ENCODE peak calls at places on chromosome 1, in seven cellular contexts. Y is activated T-helper 2 cell treated with anti-CD3 and anti-CD28 coated beads, Interferon-gamma antibody, Interleukin-2, Interleukin-4, amounts not matched to agents 10 μg/mL and 5 μg/mL and 100 μg/mL, durations not matched to agents 14 hours and 24 hours and 36 hours; Q is fibroblast of gingiva; T is A549; M is T follicular helper cell; Z is T-cell; J is astrocyte of the spinal cord. N is an unnamed sample.

GRCh38 chr1:14765773-14766172 is 167.3 kb downstream of the KAZN start:
- DNase-seq in Y (no peak), Q (no peak), T (peak), M (no peak), Z (no peak), J (no peak), N (no peak)

GRCh38 chr1:51442198-51442597 is 76.9 kb downstream of the EPS15 start:
- DNase-seq in Y (no peak), Q (no peak), T (no peak), M (no peak), Z (no peak), J (no peak), N (no peak)

GRCh38 chr1:88708011-88708410 is 23.9 kb downstream of the PKN2 start:
- DNase-seq in Y (no peak), Q (no peak), T (no peak), M (no peak), Z (no peak), J (no peak), N (no peak)

GRCh38 chr1:59179673-59180072 is 117.2 kb upstream of the FGGY start:
- DNase-seq in Y (no peak), Q (no peak), T (no peak), M (no peak), Z (no peak), J (no peak), N (no peak)

GRCh38 chr1:26733982-26734381 is 38.2 kb downstream of the ARID1A start:
- DNase-seq in Y (no peak), Q (peak), T (no peak), M (no peak), Z (no peak), J (peak), N (no peak)

GRCh38 chr1:2124446-2125198 is 70.0 kb downstream of the FAAP20 start:
- DNase-seq in Y (no peak), Q (no peak), T (no peak), M (no peak), Z (no peak), J (no peak), N (no peak)

GRCh38 chr1:116434849-116435248 is 61.8 kb downstream of the ATP1A1 start:
- DNase-seq in Y (no peak), Q (no peak), T (no peak), M (no peak), Z (no peak), J (no peak), N (no peak)

GRCh38 chr1:28267633-28268032 is 8.3 kb downstream of the SESN2 start:
- DNase-seq in Y (no peak), Q (no peak), T (no peak), M (no peak), Z (no peak), J (no peak), N (no peak)

GRCh38 chr1:45863117-45863670 is 59.8 kb downstream of the MAST2 start:
- DNase-seq in Y (no peak), Q (no peak), T (no peak), M (no peak), Z (no peak), J (no peak), N (no peak)

GRCh38 chr1:33348194-33348593 is 27.3 kb upstream of the A3GALT2 start:
- DNase-seq in Y (no peak), Q (peak), T (no peak), M (no peak), Z (no peak), J (peak), N (no peak)